ENCODE peak calls at places on chromosomes 1 and 21, in eight cellular contexts. O is colonic mucosa, N is uterus, G is mesendoderm, L is substantia nigra, K is SK-N-SH, P is H9, V is HCT116. E is an unnamed sample.

GRCh38 chr1:244347942-244348341 is 103.8 kb downstream of the ADSS2 start:
- DNase-seq in N (no peak), L (no peak), V (no peak), P (no peak), O (peak; percentile 79), K (no peak), G (no peak), E (no peak)

GRCh38 chr1:48492392-48492791 is 20.4 kb upstream of the SPATA6 start:
- DNase-seq in P (no peak), V (no peak), O (peak; percentile 70), K (no peak), L (no peak), N (no peak), G (no peak), E (no peak)

GRCh38 chr1:218475275-218475674 is 130.1 kb downstream of the TGFB2 start:
- DNase-seq in G (no peak), V (no peak), K (no peak), N (no peak), P (no peak), L (no peak), O (no peak), E (no peak)

GRCh38 chr1:42364542-42364941 is 16.1 kb upstream of the RIMKLA start:
- DNase-seq in P (no peak), V (no peak), K (no peak), N (no peak), L (no peak), G (no peak), O (no peak), E (no peak)

GRCh38 chr1:187516874-187517273 is 688.1 kb downstream of the PLA2G4A start:
- DNase-seq in V (peak; percentile 48), L (no peak), P (no peak), N (no peak), G (no peak), K (no peak), O (no peak), E (no peak)

GRCh38 chr1:39988618-39989343 is 33.8 kb downstream of the MFSD2A start:
- DNase-seq in V (no peak), N (no peak), L (no peak), K (no peak), P (no peak), O (no peak), G (no peak), E (no peak)

GRCh38 chr1:50343323-50343722 is 79.9 kb downstream of the DMRTA2 start:
- DNase-seq in O (no peak), N (no peak), V (no peak), G (no peak), L (no peak), P (no peak), K (no peak), E (no peak)

GRCh38 chr1:211935448-211935970 is 99.8 kb downstream of the INTS7 start:
- DNase-seq in O (no peak), L (no peak), P (no peak), N (no peak), G (no peak), K (no peak), V (no peak), E (no peak)

GRCh38 chr1:243568793-243569192 is 281.2 kb downstream of the AKT3 start:
- DNase-seq in O (no peak), G (no peak), N (no peak), P (no peak), V (no peak), K (no peak), L (no peak), E (no peak)

GRCh38 chr1:196464545-196464944 is 143.7 kb downstream of the KCNT2 start:
- DNase-seq in P (no peak), N (no peak), G (no peak), V (no peak), K (no peak), L (no peak), O (no peak), E (no peak)

GRCh38 chr1:238589843-238590435 is 699.2 kb upstream of the ZP4 start:
- DNase-seq in G (no peak), P (no peak), K (no peak), L (no peak), O (no peak), V (no peak), N (no peak), E (no peak)

GRCh38 chr1:210384625-210385024 is 55.9 kb downstream of the HHAT start:
- DNase-seq in O (no peak), G (no peak), N (no peak), K (no peak), V (no peak), P (no peak), L (no peak), E (no peak)

GRCh38 chr21:36847189-36847588 is 119.3 kb downstream of the HLCS start:
- DNase-seq in V (no peak), P (no peak), K (no peak), O (no peak), N (no peak), L (no peak), G (peak; percentile 59), E (no peak)

GRCh38 chr1:68600049-68600661 is 103.3 kb upstream of the DEPDC1 start:
- DNase-seq in L (no peak), K (peak; percentile 12), P (peak; percentile 53), N (no peak), O (no peak), G (peak; percentile 80), V (peak; percentile 13), E (no peak)

GRCh38 chr1:8814870-8815269 is 2.6 kb downstream of the RERE start:
- DNase-seq in V (no peak), P (no peak), L (no peak), O (no peak), K (peak; percentile 33), N (no peak), G (peak; percentile 74), E (no peak)

GRCh38 chr21:35223480-35224156 is 174.5 kb upstream of the RUNX1 start:
- DNase-seq in V (no peak), L (no peak), K (no peak), O (no peak), N (no peak), G (no peak), P (no peak), E (no peak)

DNA sequence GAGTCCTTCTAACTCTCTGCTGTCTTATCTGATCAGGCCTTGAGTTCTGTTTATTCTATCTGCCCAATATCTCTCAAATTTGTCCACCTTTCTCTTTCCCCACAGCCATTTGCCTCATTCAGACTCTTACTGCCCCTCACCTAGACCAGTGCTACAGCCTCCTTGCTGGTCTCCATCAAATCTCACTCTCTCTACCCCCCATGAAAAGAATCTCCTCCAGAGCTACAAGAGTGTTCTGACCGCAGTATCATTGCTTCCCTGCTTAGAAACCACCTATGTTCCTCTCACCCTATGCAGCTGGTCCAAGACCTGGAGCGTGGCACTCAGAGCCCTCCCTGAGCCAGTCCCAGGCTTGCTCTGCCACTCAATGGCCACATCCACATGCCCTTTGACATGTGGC is 231.0 kb upstream of the JUN start:
- DNase-seq in G (no peak), V (no peak), N (no peak), K (no peak), L (no peak), O (no peak), P (no peak), E (no peak)
- H3K27ac ChIP-seq in G (no peak overlapping the region), V (no peak overlapping the region), N (peak overlapping the region; percentile 87), K (peak overlapping the region; percentile 70), L (no peak overlapping the region), O (no peak overlapping the region), P (no peak overlapping the region), E (no peak overlapping the region)

DNA sequence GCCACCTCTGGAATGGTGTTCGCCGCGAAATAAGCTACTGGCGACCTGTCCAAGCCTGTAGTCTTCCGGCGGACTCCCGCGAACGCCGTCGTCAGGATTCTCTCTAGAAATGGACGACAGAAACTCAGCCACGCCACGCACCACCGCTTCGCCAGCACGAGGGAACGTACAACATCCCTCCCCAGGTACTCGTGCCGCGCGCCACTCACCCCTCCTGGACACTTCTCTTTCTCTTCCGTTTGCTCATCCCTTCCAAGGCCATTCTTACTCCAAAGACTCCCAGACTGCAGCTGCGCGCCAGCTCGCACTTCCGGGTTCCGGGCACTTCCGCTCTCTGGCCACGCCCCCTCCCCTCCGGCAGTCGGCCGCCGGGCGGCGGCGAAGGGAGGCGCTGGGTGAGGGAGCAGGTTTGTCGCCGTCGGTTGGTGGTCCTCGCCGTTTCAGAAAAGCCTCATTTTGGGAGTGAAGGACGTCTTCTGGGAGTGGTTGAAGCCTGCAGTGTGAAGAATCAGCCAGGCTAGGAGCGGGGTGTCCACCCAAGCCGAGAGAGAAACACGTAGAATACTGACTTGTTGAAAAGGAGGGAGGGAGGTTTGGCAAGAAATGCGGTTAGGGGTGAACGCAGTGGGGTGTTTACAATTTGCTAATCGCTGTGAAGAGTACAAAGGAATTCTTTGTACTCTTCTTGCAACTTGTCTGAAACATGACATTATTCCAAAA is at the start of gene RBM34:
- DNase-seq in O (peak; percentile 94), K (peak; percentile 93), L (peak; percentile 70), G (peak; percentile 95), P (peak; percentile 93), V (peak; percentile 71), N (peak; percentile 90), E (peak; percentile 94)
- H3K27ac ChIP-seq in O (peak within 1 kb of the TSS; percentile 89), K (peak within 1 kb of the TSS; percentile 76), L (peak within 1 kb of the TSS; percentile 94), G (peak within 1 kb of the TSS; percentile 82), P (peak within 1 kb of the TSS; percentile 57), V (peak within 1 kb of the TSS; percentile 64), N (peak within 1 kb of the TSS; percentile 86), E (peak within 1 kb of the TSS; percentile 79)

GRCh38 chr1:36126005-36126716 is 1.1 kb upstream of the COL8A2 start:
- DNase-seq in K (peak; percentile 22), N (no peak), O (no peak), V (no peak), G (no peak), P (no peak), L (no peak), E (no peak)

GRCh38 chr1:36125129-36125991 is at the start of gene COL8A2:
- DNase-seq in K (peak; percentile 88), L (no peak), V (no peak), P (peak; percentile 48), G (no peak), O (no peak), N (peak; percentile 41), E (peak; percentile 75)

GRCh38 chr1:36123357-36123756 is 1.7 kb downstream of the COL8A2 start:
- DNase-seq in P (no peak), V (no peak), O (no peak), L (no peak), G (no peak), N (no peak), K (no peak), E (peak; percentile 76)

GRCh38 chr1:36122463-36123025 is 2.5 kb downstream of the COL8A2 start:
- DNase-seq in V (no peak), K (peak; percentile 12), P (no peak), O (no peak), N (no peak), L (no peak), G (no peak), E (no peak)

GRCh38 chr1:36124404-36125128 is 456 bp downstream of the COL8A2 start:
- DNase-seq in P (no peak), L (no peak), N (no peak), K (peak; percentile 33), V (no peak), O (no peak), G (no peak), E (no peak)
- H3K27ac ChIP-seq in P (no peak overlapping the region), L (no peak overlapping the region), N (peak overlapping the region; percentile 69), K (no peak overlapping the region), V (no peak overlapping the region), O (no peak overlapping the region), G (no peak overlapping the region), E (peak overlapping the region; percentile 50)

DNA sequence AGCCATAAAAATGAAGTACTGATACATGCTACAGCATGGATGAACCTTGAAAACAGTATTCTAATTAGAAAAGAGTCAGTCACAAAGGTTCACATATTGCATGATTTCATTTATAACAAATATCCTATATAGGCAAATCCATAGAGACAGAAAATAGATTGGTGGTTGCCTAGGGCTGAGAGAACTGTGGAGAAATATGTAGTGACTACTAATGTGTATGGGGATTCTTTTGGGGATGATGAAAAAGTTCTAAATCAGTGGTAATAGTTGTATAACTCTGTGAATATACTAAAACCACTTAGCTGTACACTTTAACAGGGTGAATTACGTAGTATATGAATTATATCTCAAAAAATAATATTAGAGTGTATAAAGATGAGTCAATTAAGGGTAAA is 45.8 kb downstream of the RNF115 start:
- DNase-seq in K (no peak), P (no peak), V (no peak), G (no peak), N (no peak), O (no peak), L (no peak), E (no peak)
- H3K27ac ChIP-seq in K (no peak overlapping the region), P (no peak overlapping the region), V (no peak overlapping the region), G (no peak overlapping the region), N (no peak overlapping the region), O (no peak overlapping the region), L (no peak overlapping the region), E (no peak overlapping the region)

E was measured in aorta.